ENCODE peak calls at places on chromosomes 13 and 19, in seven cellular contexts. One of them, this sample, is unnamed.

GRCh38 chr19:18282021-18282787 is 782 bp upstream of the JUND start:
- DNase-seq in mesendoderm: peak
- DNase-seq in H9: no peak
- DNase-seq in mesenchymal stem cell: no peak
- DNase-seq in neuronal stem cell: no peak
- DNase-seq in trophoblast cell: no peak
- DNase-seq in H1: no peak
- DNase-seq in this sample: no peak

GRCh38 chr13:25719666-25720065 is 332.1 kb downstream of the SHISA2 start:
- DNase-seq in H1: no peak
- DNase-seq in H9: no peak
- DNase-seq in mesenchymal stem cell: no peak
- DNase-seq in mesendoderm: no peak
- DNase-seq in neuronal stem cell: no peak
- DNase-seq in trophoblast cell: no peak
- DNase-seq in this sample: no peak

GRCh38 chr19:22257381-22257780 is 28.9 kb upstream of the ZNF729 start:
- DNase-seq in mesenchymal stem cell: no peak
- DNase-seq in mesendoderm: no peak
- DNase-seq in H1: no peak
- DNase-seq in H9: no peak
- DNase-seq in neuronal stem cell: no peak
- DNase-seq in trophoblast cell: peak
- DNase-seq in this sample: no peak

GRCh38 chr13:86810385-86810784 is 860.8 kb upstream of the SLITRK5 start:
- DNase-seq in neuronal stem cell: no peak
- DNase-seq in H9: no peak
- DNase-seq in H1: no peak
- DNase-seq in mesendoderm: no peak
- DNase-seq in mesenchymal stem cell: no peak
- DNase-seq in trophoblast cell: no peak
- DNase-seq in this sample: no peak

GRCh38 chr19:405138-405965 is 3.6 kb downstream of the C2CD4C start:
- DNase-seq in mesenchymal stem cell: no peak
- DNase-seq in H9: peak
- DNase-seq in trophoblast cell: no peak
- DNase-seq in mesendoderm: no peak
- DNase-seq in H1: no peak
- DNase-seq in neuronal stem cell: no peak
- DNase-seq in this sample: no peak

GRCh38 chr19:10553943-10554381 is 10.3 kb downstream of the ATG4D start:
- DNase-seq in neuronal stem cell: no peak
- DNase-seq in H9: no peak
- DNase-seq in trophoblast cell: no peak
- DNase-seq in H1: no peak
- DNase-seq in mesendoderm: no peak
- DNase-seq in mesenchymal stem cell: no peak
- DNase-seq in this sample: no peak

GRCh38 chr13:20363604-20364003 is 131.5 kb upstream of the GJB6 start:
- DNase-seq in neuronal stem cell: no peak
- DNase-seq in H1: no peak
- DNase-seq in H9: no peak
- DNase-seq in trophoblast cell: no peak
- DNase-seq in mesendoderm: no peak
- DNase-seq in mesenchymal stem cell: no peak
- DNase-seq in this sample: no peak

GRCh38 chr19:10471909-10472308 is 31.2 kb downstream of the KEAP1 start:
- DNase-seq in neuronal stem cell: no peak
- DNase-seq in mesenchymal stem cell: peak
- DNase-seq in H1: no peak
- DNase-seq in trophoblast cell: no peak
- DNase-seq in mesendoderm: no peak
- DNase-seq in H9: no peak
- DNase-seq in this sample: peak

GRCh38 chr19:4181053-4181508 is 1.3 kb downstream of the SIRT6 start:
- DNase-seq in neuronal stem cell: no peak
- DNase-seq in mesendoderm: no peak
- DNase-seq in H1: no peak
- DNase-seq in H9: no peak
- DNase-seq in trophoblast cell: no peak
- DNase-seq in mesenchymal stem cell: no peak
- DNase-seq in this sample: no peak

GRCh38 chr13:25678398-25678797 is 306.6 kb downstream of the ATP8A2 start:
- DNase-seq in mesendoderm: peak
- DNase-seq in H9: peak
- DNase-seq in trophoblast cell: no peak
- DNase-seq in mesenchymal stem cell: no peak
- DNase-seq in H1: no peak
- DNase-seq in neuronal stem cell: no peak
- DNase-seq in this sample: no peak

GRCh38 chr13:60369242-60369641 is 27.8 kb upstream of the TDRD3 start:
- DNase-seq in neuronal stem cell: no peak
- DNase-seq in H9: no peak
- DNase-seq in mesenchymal stem cell: peak
- DNase-seq in H1: no peak
- DNase-seq in mesendoderm: no peak
- DNase-seq in trophoblast cell: no peak
- DNase-seq in this sample: peak

GRCh38 chr19:43748205-43748594 is 6.6 kb downstream of the SMG9 start:
- DNase-seq in trophoblast cell: no peak
- DNase-seq in mesenchymal stem cell: no peak
- DNase-seq in H1: no peak
- DNase-seq in neuronal stem cell: no peak
- DNase-seq in H9: no peak
- DNase-seq in mesendoderm: no peak
- DNase-seq in this sample: no peak

GRCh38 chr13:91652389-91652788 is 254.0 kb downstream of the GPC5 start:
- DNase-seq in mesendoderm: peak
- DNase-seq in H1: no peak
- DNase-seq in mesenchymal stem cell: no peak
- DNase-seq in trophoblast cell: no peak
- DNase-seq in neuronal stem cell: no peak
- DNase-seq in H9: no peak
- DNase-seq in this sample: peak

GRCh38 chr19:58406818-58407657 is 1.4 kb upstream of the ZNF584 start:
- DNase-seq in trophoblast cell: no peak
- DNase-seq in mesenchymal stem cell: peak
- DNase-seq in mesendoderm: peak
- DNase-seq in neuronal stem cell: no peak
- DNase-seq in H1: no peak
- DNase-seq in H9: peak
- DNase-seq in this sample: no peak

GRCh38 chr13:59746291-59746962 is 417.3 kb downstream of the DIAPH3 start:
- DNase-seq in trophoblast cell: no peak
- DNase-seq in neuronal stem cell: no peak
- DNase-seq in H1: no peak
- DNase-seq in mesendoderm: no peak
- DNase-seq in H9: no peak
- DNase-seq in mesenchymal stem cell: no peak
- DNase-seq in this sample: peak

GRCh38 chr19:55257461-55258411 is 1.1 kb downstream of the PPP6R1 start:
- DNase-seq in neuronal stem cell: no peak
- DNase-seq in mesendoderm: peak
- DNase-seq in trophoblast cell: no peak
- DNase-seq in H1: no peak
- DNase-seq in H9: no peak
- DNase-seq in mesenchymal stem cell: peak
- DNase-seq in this sample: peak

GRCh38 chr13:87093399-87093798 is 577.8 kb upstream of the SLITRK5 start:
- DNase-seq in trophoblast cell: no peak
- DNase-seq in H1: no peak
- DNase-seq in H9: no peak
- DNase-seq in mesendoderm: no peak
- DNase-seq in neuronal stem cell: no peak
- DNase-seq in mesenchymal stem cell: no peak
- DNase-seq in this sample: peak

GRCh38 chr19:18854982-18855381 is 23.2 kb downstream of the UPF1 start:
- DNase-seq in neuronal stem cell: no peak
- DNase-seq in H1: no peak
- DNase-seq in mesenchymal stem cell: no peak
- DNase-seq in H9: no peak
- DNase-seq in mesendoderm: no peak
- DNase-seq in trophoblast cell: no peak
- DNase-seq in this sample: no peak

GRCh38 chr13:111915104-111915551 is 151.8 kb upstream of the SOX1 start:
- DNase-seq in neuronal stem cell: no peak
- DNase-seq in mesenchymal stem cell: no peak
- DNase-seq in mesendoderm: no peak
- DNase-seq in H1: no peak
- DNase-seq in trophoblast cell: no peak
- DNase-seq in H9: peak
- DNase-seq in this sample: no peak

GRCh38 chr13:43905435-43906031 is 25.8 kb downstream of the LACC1 start:
- DNase-seq in mesenchymal stem cell: peak
- DNase-seq in trophoblast cell: peak
- DNase-seq in H9: no peak
- DNase-seq in H1: no peak
- DNase-seq in neuronal stem cell: peak
- DNase-seq in mesendoderm: peak
- DNase-seq in this sample: peak

GRCh38 chr13:34671136-34671535 is 270.9 kb upstream of the NBEA start:
- DNase-seq in neuronal stem cell: no peak
- DNase-seq in mesenchymal stem cell: no peak
- DNase-seq in H1: no peak
- DNase-seq in H9: no peak
- DNase-seq in trophoblast cell: no peak
- DNase-seq in mesendoderm: no peak
- DNase-seq in this sample: no peak

GRCh38 chr13:50589651-50590054 is 253.8 kb downstream of the DLEU7 start:
- DNase-seq in mesendoderm: no peak
- DNase-seq in neuronal stem cell: no peak
- DNase-seq in H9: no peak
- DNase-seq in H1: no peak
- DNase-seq in trophoblast cell: peak
- DNase-seq in mesenchymal stem cell: peak
- DNase-seq in this sample: peak

GRCh38 chr13:50587839-50588373 is 255.6 kb downstream of the DLEU7 start:
- DNase-seq in H9: no peak
- DNase-seq in mesenchymal stem cell: no peak
- DNase-seq in trophoblast cell: no peak
- DNase-seq in neuronal stem cell: no peak
- DNase-seq in mesendoderm: no peak
- DNase-seq in H1: no peak
- DNase-seq in this sample: no peak

GRCh38 chr13:50587122-50587521 is 256.4 kb downstream of the DLEU7 start:
- DNase-seq in mesendoderm: no peak
- DNase-seq in H9: no peak
- DNase-seq in neuronal stem cell: no peak
- DNase-seq in H1: no peak
- DNase-seq in mesenchymal stem cell: no peak
- DNase-seq in trophoblast cell: no peak
- DNase-seq in this sample: no peak

GRCh38 chr13:50588736-50589135 is 254.8 kb downstream of the DLEU7 start:
- DNase-seq in H1: no peak
- DNase-seq in mesenchymal stem cell: no peak
- DNase-seq in H9: no peak
- DNase-seq in trophoblast cell: no peak
- DNase-seq in neuronal stem cell: no peak
- DNase-seq in mesendoderm: no peak
- DNase-seq in this sample: no peak

GRCh38 chr13:50589139-50589538 is 254.4 kb downstream of the DLEU7 start:
- DNase-seq in trophoblast cell: no peak
- DNase-seq in mesenchymal stem cell: peak
- DNase-seq in mesendoderm: no peak
- DNase-seq in H1: no peak
- DNase-seq in H9: no peak
- DNase-seq in neuronal stem cell: no peak
- DNase-seq in this sample: peak
- H3K18ac ChIP-seq in trophoblast cell: no peak
- H3K18ac ChIP-seq in mesenchymal stem cell: no peak
- H3K18ac ChIP-seq in mesendoderm: no peak
- H3K18ac ChIP-seq in H1: no peak
- H3K18ac ChIP-seq in H9: no peak
- H3K18ac ChIP-seq in neuronal stem cell: no peak
- H3K18ac ChIP-seq in this sample: no peak

DNA sequence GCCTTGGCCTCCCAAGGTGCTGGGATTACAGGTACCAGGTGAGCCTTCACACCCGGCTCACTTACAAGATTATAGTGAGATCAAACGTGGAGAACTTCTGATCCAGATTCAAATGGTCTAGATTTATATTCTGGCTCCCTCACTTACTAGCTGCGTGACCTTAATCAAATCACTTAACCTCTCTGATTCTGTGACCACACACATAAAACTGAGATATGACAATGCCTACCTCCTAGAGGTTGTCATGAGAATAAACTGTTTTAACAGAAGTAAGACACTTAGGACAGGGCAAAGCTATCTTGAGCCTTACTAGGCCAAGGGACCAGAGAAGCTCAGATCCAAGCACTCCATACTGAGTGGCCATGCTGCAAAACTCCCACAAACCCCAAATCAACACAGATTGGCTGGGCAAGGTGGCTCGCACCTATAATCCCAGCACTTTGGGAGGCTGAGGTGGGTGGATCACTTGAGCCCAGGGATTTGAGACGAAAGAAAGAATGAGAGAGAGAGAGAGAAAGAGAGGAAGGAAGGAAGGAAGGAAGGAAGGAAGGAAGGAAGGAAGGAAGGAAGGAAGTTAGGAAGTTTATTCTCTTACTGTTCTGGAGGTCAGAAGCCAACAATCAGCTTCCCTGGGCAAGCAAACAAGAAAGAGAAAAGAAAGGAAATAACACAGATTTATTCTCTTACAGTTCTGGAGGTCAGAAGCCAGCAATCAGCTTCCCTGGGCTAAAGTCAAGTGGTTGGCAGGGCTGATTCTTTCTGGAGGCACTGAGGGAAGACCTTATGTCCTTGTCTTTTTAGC is 46.1 kb upstream of the MAP3K10 start:
- DNase-seq in trophoblast cell: no peak
- DNase-seq in H9: no peak
- DNase-seq in mesendoderm: no peak
- DNase-seq in H1: no peak
- DNase-seq in neuronal stem cell: no peak
- DNase-seq in mesenchymal stem cell: no peak
- DNase-seq in this sample: no peak
- H2AK5ac ChIP-seq in trophoblast cell: no peak
- H2AK5ac ChIP-seq in H9: no peak
- H2AK5ac ChIP-seq in mesendoderm: no peak
- H2AK5ac ChIP-seq in H1: no peak
- H2AK5ac ChIP-seq in neuronal stem cell: no peak
- H2AK5ac ChIP-seq in mesenchymal stem cell: no peak
- H2AK5ac ChIP-seq in this sample: no peak

DNA sequence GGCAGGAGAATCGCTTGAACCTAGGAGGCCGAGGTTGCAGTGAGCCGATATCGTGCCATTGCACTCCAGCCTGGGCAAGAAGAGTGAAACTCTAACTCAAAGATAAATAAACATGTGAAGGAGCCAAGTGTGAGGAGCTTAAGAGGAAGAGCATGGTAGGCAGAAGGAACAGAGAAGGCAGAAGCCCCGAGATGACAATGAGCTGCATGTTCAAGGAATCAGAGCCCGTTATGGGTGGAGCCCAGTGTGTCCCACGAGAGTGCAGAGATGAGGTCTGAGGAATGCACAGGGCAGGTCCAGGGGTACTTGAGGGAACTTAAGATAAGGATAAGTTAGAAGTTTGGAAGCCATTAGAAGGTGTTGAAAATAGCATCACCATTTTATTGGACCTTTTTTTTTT is 716 bp downstream of the FPR2 start:
- DNase-seq in H1: no peak
- DNase-seq in H9: no peak
- DNase-seq in mesendoderm: no peak
- DNase-seq in neuronal stem cell: no peak
- DNase-seq in mesenchymal stem cell: no peak
- DNase-seq in trophoblast cell: no peak
- DNase-seq in this sample: no peak
- H3K18ac ChIP-seq in H1: no peak
- H3K18ac ChIP-seq in H9: no peak
- H3K18ac ChIP-seq in mesendoderm: no peak
- H3K18ac ChIP-seq in neuronal stem cell: no peak
- H3K18ac ChIP-seq in mesenchymal stem cell: no peak
- H3K18ac ChIP-seq in trophoblast cell: no peak
- H3K18ac ChIP-seq in this sample: no peak

GRCh38 chr19:31357315-31357673 is 8.1 kb upstream of the TSHZ3 start:
- DNase-seq in trophoblast cell: no peak
- DNase-seq in H9: no peak
- DNase-seq in mesendoderm: no peak
- DNase-seq in neuronal stem cell: no peak
- DNase-seq in H1: no peak
- DNase-seq in mesenchymal stem cell: no peak
- DNase-seq in this sample: no peak
- H2AK5ac ChIP-seq in trophoblast cell: no peak
- H2AK5ac ChIP-seq in H9: no peak
- H2AK5ac ChIP-seq in mesendoderm: no peak
- H2AK5ac ChIP-seq in neuronal stem cell: no peak
- H2AK5ac ChIP-seq in H1: peak
- H2AK5ac ChIP-seq in mesenchymal stem cell: no peak
- H2AK5ac ChIP-seq in this sample: no peak